ENCODE peak calls at places on chromosomes 16 and 17, in seven cellular contexts. W is neural progenitor cell, Q is A549, C is H1, L is vagina, P is ovary, T is MM.1S. S is an unnamed sample.

GRCh38 chr17:68053237-68054030 is 17.9 kb downstream of the KPNA2 start:
- DNase-seq in W (no peak), Q (no peak), C (no peak), L (peak; percentile 90), P (no peak), T (no peak), S (no peak)

GRCh38 chr17:19374136-19374535 is 4.2 kb upstream of the MAPK7 start:
- DNase-seq in W (no peak), Q (no peak), C (no peak), L (no peak), P (no peak), T (no peak), S (no peak)

GRCh38 chr17:1752425-1752941 is 9.4 kb upstream of the SERPINF1 start:
- DNase-seq in W (no peak), Q (peak; percentile 83), C (no peak), L (no peak), P (no peak), T (no peak), S (no peak)

GRCh38 chr16:25151996-25152395 is 40.5 kb downstream of the LCMT1 start:
- DNase-seq in W (no peak), Q (no peak), C (no peak), L (no peak), P (no peak), T (no peak), S (no peak)

GRCh38 chr17:2892305-2892971 is 96.2 kb downstream of the RAP1GAP2 start:
- DNase-seq in W (no peak), Q (peak; percentile 97), C (no peak), L (no peak), P (no peak), T (no peak), S (no peak)

GRCh38 chr16:80317132-80318098 is 223.4 kb upstream of the DYNLRB2 start:
- DNase-seq in W (peak; percentile 34), Q (no peak), C (peak; percentile 8), L (no peak), P (no peak), T (no peak), S (no peak)

GRCh38 chr17:30458371-30458770 is 18.8 kb upstream of the GOSR1 start:
- DNase-seq in W (no peak), Q (no peak), C (no peak), L (no peak), P (no peak), T (no peak), S (no peak)

GRCh38 chr17:77143306-77143705 is 2.5 kb downstream of the SEC14L1 start:
- DNase-seq in W (no peak), Q (no peak), C (no peak), L (no peak), P (no peak), T (peak; percentile 41), S (no peak)

GRCh38 chr16:15777533-15778203 is 79.2 kb downstream of the MYH11 start:
- DNase-seq in W (peak; percentile 75), Q (peak; percentile 74), C (peak; percentile 51), L (no peak), P (no peak), T (peak; percentile 34), S (peak; percentile 63)

GRCh38 chr17:37742114-37742761 is 2.6 kb downstream of the HNF1B start:
- DNase-seq in W (peak; percentile 75), Q (peak; percentile 48), C (peak; percentile 70), L (no peak), P (no peak), T (no peak), S (no peak)

GRCh38 chr17:79207957-79208356 is 133.3 kb downstream of the ENGASE start:
- DNase-seq in W (peak; percentile 28), Q (no peak), C (no peak), L (no peak), P (no peak), T (no peak), S (no peak)

GRCh38 chr16:26665166-26665939 is 401.4 kb upstream of the C16orf82 start:
- DNase-seq in W (no peak), Q (no peak), C (no peak), L (peak; percentile 16), P (no peak), T (no peak), S (no peak)

GRCh38 chr16:88941051-88941932 is 35.7 kb downstream of the CBFA2T3 start:
- DNase-seq in W (peak; percentile 68), Q (no peak), C (no peak), L (no peak), P (no peak), T (no peak), S (no peak)

GRCh38 chr16:88938933-88939813 is 37.8 kb downstream of the CBFA2T3 start:
- DNase-seq in W (no peak), Q (no peak), C (no peak), L (no peak), P (no peak), T (no peak), S (no peak)

GRCh38 chr16:88941933-88942909 is 34.8 kb downstream of the CBFA2T3 start:
- DNase-seq in W (peak; percentile 82), Q (peak; percentile 81), C (peak; percentile 83), L (no peak), P (peak; percentile 62), T (no peak), S (no peak)

GRCh38 chr16:88939814-88940195 is 37.2 kb downstream of the CBFA2T3 start:
- DNase-seq in W (no peak), Q (no peak), C (peak; percentile 56), L (no peak), P (no peak), T (no peak), S (no peak)

DNA sequence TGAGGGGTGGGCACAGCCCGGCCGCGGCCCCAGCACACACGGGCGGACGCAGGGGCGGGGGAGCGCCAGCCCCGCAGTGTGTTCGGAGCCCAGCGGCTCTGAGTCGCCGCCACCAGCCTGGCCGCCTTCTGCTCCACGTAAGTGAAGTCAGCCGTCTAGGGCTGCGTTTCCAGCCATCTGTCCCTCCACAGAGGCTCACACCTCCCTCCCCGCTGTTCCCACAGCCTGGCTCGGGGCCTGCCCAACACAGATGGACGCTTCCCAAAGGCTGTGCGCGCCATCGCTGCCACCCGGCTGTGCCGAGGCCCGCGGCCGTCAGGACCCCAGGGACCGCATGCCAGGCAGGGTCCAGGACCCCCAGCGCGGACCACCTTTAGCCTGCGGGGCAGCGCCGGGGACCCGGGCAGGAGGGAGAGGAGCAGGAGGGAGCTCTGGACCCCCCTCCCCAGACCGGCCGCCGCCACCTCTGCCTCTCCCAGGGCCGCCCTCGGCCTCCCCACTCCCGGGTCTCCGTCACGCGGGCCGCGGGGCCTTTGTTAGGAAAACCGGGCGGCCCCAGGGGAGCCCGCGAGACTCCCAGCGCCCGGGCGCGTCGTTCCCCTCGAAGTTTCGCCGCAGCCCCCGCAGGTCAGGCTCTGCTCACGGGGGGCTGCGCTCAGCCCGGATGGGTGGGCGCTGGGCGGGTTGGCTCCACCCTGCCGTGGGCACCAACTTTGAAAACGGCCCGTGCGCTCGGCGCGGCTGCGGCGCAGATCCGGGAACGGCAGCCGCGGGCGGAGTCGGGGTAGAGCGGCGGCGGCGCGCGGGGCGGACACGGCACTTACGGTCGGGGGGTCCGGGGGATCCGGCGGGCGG is 36.6 kb downstream of the CBFA2T3 start:
- DNase-seq in W (peak; percentile 59), Q (no peak), C (peak; percentile 72), L (no peak), P (no peak), T (no peak), S (no peak)
- H3K27ac ChIP-seq in W (no peak overlapping the region), Q (peak overlapping the region; percentile 5), C (no peak overlapping the region), L (peak overlapping the region; percentile 60), P (no peak overlapping the region), T (no peak overlapping the region), S (no peak overlapping the region)

DNA sequence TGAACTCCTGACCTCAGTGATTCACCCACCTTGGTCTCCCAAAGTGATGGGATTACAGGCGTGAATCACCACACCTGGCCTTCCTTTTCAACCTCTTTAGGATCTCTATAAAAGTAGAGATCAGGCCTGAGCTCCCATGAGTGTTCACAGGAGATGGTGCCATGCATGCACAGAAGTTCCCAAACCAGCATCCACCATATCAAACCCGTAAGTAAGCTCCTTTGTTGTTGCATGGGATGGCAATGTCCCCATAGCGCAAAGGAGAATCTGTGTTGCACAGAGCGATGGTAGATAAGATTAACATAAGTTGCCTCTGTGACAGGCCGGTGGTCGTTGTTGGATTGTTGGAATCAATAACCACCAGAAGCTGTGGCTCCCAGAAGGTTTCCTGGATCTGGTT is 34.8 kb upstream of the PPM1D start:
- DNase-seq in W (no peak), Q (no peak), C (no peak), L (no peak), P (no peak), T (no peak), S (no peak)
- H3K4me3 ChIP-seq in W (no peak overlapping the region), Q (no peak overlapping the region), C (no peak overlapping the region), L (no peak overlapping the region), P (no peak overlapping the region), T (no peak overlapping the region), S (no peak overlapping the region)

GRCh38 chr17:72121164-72122001 is 563 bp downstream of the SOX9 start:
- DNase-seq in W (peak; percentile 71), Q (peak; percentile 60), C (peak; percentile 81), L (no peak), P (no peak), T (no peak), S (no peak)
- H3K27ac ChIP-seq in W (no peak overlapping the region), Q (peak overlapping the region; percentile 81), C (no peak overlapping the region), L (peak overlapping the region; percentile 69), P (no peak overlapping the region), T (no peak overlapping the region), S (no peak overlapping the region)

GRCh38 chr16:83952587-83952939 is 477 bp upstream of the OSGIN1 start:
- DNase-seq in W (no peak), Q (peak; percentile 61), C (no peak), L (peak; percentile 89), P (no peak), T (no peak), S (no peak)
- H3K4me3 ChIP-seq in W (no peak overlapping the region), Q (peak overlapping the region; percentile 67), C (peak overlapping the region; percentile 47), L (peak overlapping the region; percentile 52), P (peak overlapping the region; percentile 61), T (no peak overlapping the region), S (no peak overlapping the region)

DNA sequence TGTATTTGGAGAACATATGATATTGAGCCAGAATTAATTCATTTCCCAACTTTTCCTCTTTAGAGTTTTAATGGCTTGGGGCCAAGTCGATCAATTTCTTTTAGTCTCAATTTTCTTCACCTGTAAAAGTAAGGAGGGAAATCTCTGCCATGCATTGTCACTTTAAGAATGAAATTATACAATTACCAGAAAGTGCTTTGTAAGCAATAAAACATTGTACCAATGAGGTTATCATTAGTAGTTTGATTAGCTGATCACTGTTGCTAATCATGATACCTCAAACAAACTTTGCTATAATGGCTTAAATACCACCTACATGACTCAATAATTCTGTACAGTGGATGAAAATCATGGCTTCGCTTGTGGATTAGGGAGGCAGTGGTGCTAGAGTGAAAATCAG is 1525.8 kb upstream of the GOT2 start:
- DNase-seq in W (no peak), Q (no peak), C (no peak), L (no peak), P (no peak), T (no peak), S (no peak)
- H3K27ac ChIP-seq in W (no peak overlapping the region), Q (no peak overlapping the region), C (no peak overlapping the region), L (no peak overlapping the region), P (no peak overlapping the region), T (no peak overlapping the region), S (no peak overlapping the region)

S was measured in iPS DF 6.9.